ENCODE peak calls at places on chromosomes 12 and 14, in ten cellular contexts. One of them, this sample, is unnamed.

GRCh38 chr12:67322580-67322979 is 53.4 kb downstream of the CAND1 start:
- DNase-seq in naive B cell: no peak
- DNase-seq in NCI-H1417: no peak
- DNase-seq in T-helper 17 cell: no peak
- DNase-seq in neural crest cell: no peak
- DNase-seq in nephron progenitor cell: no peak
- DNase-seq in ELF-1: no peak
- DNase-seq in amniotic epithelial cell: no peak
- DNase-seq in heart right ventricle: no peak
- DNase-seq in natural killer cell: no peak
- DNase-seq in this sample: no peak

GRCh38 chr14:63896278-63896720 is 43.5 kb downstream of the SYNE2 start:
- DNase-seq in naive B cell: no peak
- DNase-seq in NCI-H1417: no peak
- DNase-seq in T-helper 17 cell: no peak
- DNase-seq in neural crest cell: no peak
- DNase-seq in nephron progenitor cell: no peak
- DNase-seq in ELF-1: no peak
- DNase-seq in amniotic epithelial cell: peak
- DNase-seq in heart right ventricle: peak
- DNase-seq in natural killer cell: no peak
- DNase-seq in this sample: peak

GRCh38 chr14:81849714-81850113 is 316.1 kb upstream of the SEL1L start:
- DNase-seq in naive B cell: no peak
- DNase-seq in NCI-H1417: no peak
- DNase-seq in T-helper 17 cell: no peak
- DNase-seq in neural crest cell: no peak
- DNase-seq in nephron progenitor cell: no peak
- DNase-seq in ELF-1: no peak
- DNase-seq in amniotic epithelial cell: no peak
- DNase-seq in heart right ventricle: no peak
- DNase-seq in natural killer cell: no peak
- DNase-seq in this sample: no peak

GRCh38 chr14:29227631-29228030 is 461.0 kb downstream of the FOXG1 start:
- DNase-seq in naive B cell: no peak
- DNase-seq in NCI-H1417: no peak
- DNase-seq in T-helper 17 cell: no peak
- DNase-seq in neural crest cell: no peak
- DNase-seq in nephron progenitor cell: no peak
- DNase-seq in ELF-1: no peak
- DNase-seq in amniotic epithelial cell: peak
- DNase-seq in heart right ventricle: no peak
- DNase-seq in natural killer cell: no peak
- DNase-seq in this sample: no peak

GRCh38 chr12:105783983-105784947 is 354.5 kb downstream of the NUAK1 start:
- DNase-seq in naive B cell: no peak
- DNase-seq in NCI-H1417: no peak
- DNase-seq in T-helper 17 cell: no peak
- DNase-seq in neural crest cell: no peak
- DNase-seq in nephron progenitor cell: no peak
- DNase-seq in ELF-1: no peak
- DNase-seq in amniotic epithelial cell: no peak
- DNase-seq in heart right ventricle: no peak
- DNase-seq in natural killer cell: no peak
- DNase-seq in this sample: no peak

GRCh38 chr14:67900188-67900587 is 80.6 kb downstream of the RAD51B start:
- DNase-seq in naive B cell: no peak
- DNase-seq in NCI-H1417: no peak
- DNase-seq in T-helper 17 cell: no peak
- DNase-seq in neural crest cell: no peak
- DNase-seq in nephron progenitor cell: no peak
- DNase-seq in ELF-1: no peak
- DNase-seq in amniotic epithelial cell: no peak
- DNase-seq in heart right ventricle: no peak
- DNase-seq in natural killer cell: no peak
- DNase-seq in this sample: peak

GRCh38 chr14:77186911-77187648 is 5.5 kb downstream of the TMEM63C start:
- DNase-seq in naive B cell: no peak
- DNase-seq in NCI-H1417: peak
- DNase-seq in T-helper 17 cell: no peak
- DNase-seq in neural crest cell: no peak
- DNase-seq in nephron progenitor cell: no peak
- DNase-seq in ELF-1: peak
- DNase-seq in amniotic epithelial cell: peak
- DNase-seq in heart right ventricle: no peak
- DNase-seq in natural killer cell: no peak
- DNase-seq in this sample: peak

GRCh38 chr12:82793882-82794281 is 107.2 kb downstream of the TMTC2 start:
- DNase-seq in naive B cell: no peak
- DNase-seq in NCI-H1417: no peak
- DNase-seq in T-helper 17 cell: no peak
- DNase-seq in neural crest cell: no peak
- DNase-seq in nephron progenitor cell: peak
- DNase-seq in ELF-1: peak
- DNase-seq in amniotic epithelial cell: no peak
- DNase-seq in heart right ventricle: no peak
- DNase-seq in natural killer cell: no peak
- DNase-seq in this sample: peak

GRCh38 chr12:98745578-98746391 is 100.7 kb downstream of the APAF1 start:
- DNase-seq in naive B cell: no peak
- DNase-seq in NCI-H1417: no peak
- DNase-seq in T-helper 17 cell: peak
- DNase-seq in neural crest cell: no peak
- DNase-seq in nephron progenitor cell: peak
- DNase-seq in ELF-1: peak
- DNase-seq in amniotic epithelial cell: peak
- DNase-seq in heart right ventricle: no peak
- DNase-seq in natural killer cell: no peak
- DNase-seq in this sample: peak

GRCh38 chr14:22549304-22549962 is 39.6 kb downstream of the DAD1 start:
- DNase-seq in naive B cell: no peak
- DNase-seq in NCI-H1417: no peak
- DNase-seq in T-helper 17 cell: no peak
- DNase-seq in neural crest cell: no peak
- DNase-seq in nephron progenitor cell: no peak
- DNase-seq in ELF-1: no peak
- DNase-seq in amniotic epithelial cell: no peak
- DNase-seq in heart right ventricle: no peak
- DNase-seq in natural killer cell: no peak
- DNase-seq in this sample: no peak

GRCh38 chr14:103728141-103728540 is 12.5 kb downstream of the ZFYVE21 start:
- DNase-seq in naive B cell: no peak
- DNase-seq in NCI-H1417: no peak
- DNase-seq in T-helper 17 cell: no peak
- DNase-seq in neural crest cell: no peak
- DNase-seq in nephron progenitor cell: no peak
- DNase-seq in ELF-1: no peak
- DNase-seq in amniotic epithelial cell: no peak
- DNase-seq in heart right ventricle: no peak
- DNase-seq in natural killer cell: no peak
- DNase-seq in this sample: no peak